ENCODE peak calls at places on chromosomes 3 and 15, in four cellular contexts. One of them, this sample, is unnamed.

GRCh38 chr3:193742628-193743027 is 149.6 kb downstream of the OPA1 start:
- DNase-seq in left lung: no peak
- DNase-seq in choroid plexus epithelial cell: no peak
- DNase-seq in H9: no peak
- DNase-seq in this sample: no peak

GRCh38 chr3:124791142-124791541 is 60.9 kb downstream of the UMPS start:
- DNase-seq in left lung: no peak
- DNase-seq in choroid plexus epithelial cell: no peak
- DNase-seq in H9: no peak
- DNase-seq in this sample: no peak

GRCh38 chr3:51968883-51969674 is 1.8 kb upstream of the PCBP4 start:
- DNase-seq in left lung: no peak
- DNase-seq in choroid plexus epithelial cell: no peak
- DNase-seq in H9: peak
- DNase-seq in this sample: no peak

GRCh38 chr15:67130673-67131601 is 65.5 kb downstream of the SMAD3 start:
- DNase-seq in left lung: no peak
- DNase-seq in choroid plexus epithelial cell: peak
- DNase-seq in H9: no peak
- DNase-seq in this sample: no peak

GRCh38 chr3:149134560-149134959 is 5.1 kb downstream of the HPS3 start:
- DNase-seq in left lung: no peak
- DNase-seq in choroid plexus epithelial cell: peak
- DNase-seq in H9: no peak
- DNase-seq in this sample: no peak

GRCh38 chr3:120587326-120587840 is 8.8 kb upstream of the NDUFB4 start:
- DNase-seq in left lung: no peak
- DNase-seq in choroid plexus epithelial cell: no peak
- DNase-seq in H9: no peak
- DNase-seq in this sample: no peak

GRCh38 chr15:38193496-38193895 is 59.1 kb upstream of the SPRED1 start:
- DNase-seq in left lung: no peak
- DNase-seq in choroid plexus epithelial cell: peak
- DNase-seq in H9: no peak
- DNase-seq in this sample: no peak

GRCh38 chr3:74537164-74537563 is 77.3 kb downstream of the CNTN3 start:
- DNase-seq in left lung: peak
- DNase-seq in choroid plexus epithelial cell: peak
- DNase-seq in H9: no peak
- DNase-seq in this sample: no peak

GRCh38 chr3:138381950-138382715 is 33.8 kb downstream of the MRAS start:
- DNase-seq in left lung: peak
- DNase-seq in choroid plexus epithelial cell: peak
- DNase-seq in H9: no peak
- DNase-seq in this sample: peak

GRCh38 chr3:183635107-183635430 is 354 bp upstream of the KLHL24 start:
- DNase-seq in left lung: no peak
- DNase-seq in choroid plexus epithelial cell: no peak
- DNase-seq in H9: no peak
- DNase-seq in this sample: no peak

GRCh38 chr3:47108546-47108945 is 55.4 kb downstream of the SETD2 start:
- DNase-seq in left lung: no peak
- DNase-seq in choroid plexus epithelial cell: peak
- DNase-seq in H9: peak
- DNase-seq in this sample: no peak

GRCh38 chr3:43218921-43219320 is 67.4 kb upstream of the SNRK start:
- DNase-seq in left lung: no peak
- DNase-seq in choroid plexus epithelial cell: no peak
- DNase-seq in H9: no peak
- DNase-seq in this sample: no peak

GRCh38 chr15:77409259-77410156 is 10.4 kb downstream of the PEAK1 start:
- DNase-seq in left lung: no peak
- DNase-seq in choroid plexus epithelial cell: peak
- DNase-seq in H9: no peak
- DNase-seq in this sample: no peak

GRCh38 chr3:138124188-138124587 is 8.0 kb downstream of the A4GNT start:
- DNase-seq in left lung: no peak
- DNase-seq in choroid plexus epithelial cell: no peak
- DNase-seq in H9: no peak
- DNase-seq in this sample: no peak

GRCh38 chr3:16064660-16065414 is 109.6 kb upstream of the GALNT15 start:
- DNase-seq in left lung: peak
- DNase-seq in choroid plexus epithelial cell: peak
- DNase-seq in H9: no peak
- DNase-seq in this sample: no peak

GRCh38 chr3:24145981-24146822 is 201.1 kb downstream of the NR1D2 start:
- DNase-seq in left lung: no peak
- DNase-seq in choroid plexus epithelial cell: peak
- DNase-seq in H9: no peak
- DNase-seq in this sample: no peak

GRCh38 chr3:187951452-187952190 is 202.3 kb upstream of the LPP start:
- DNase-seq in left lung: no peak
- DNase-seq in choroid plexus epithelial cell: no peak
- DNase-seq in H9: no peak
- DNase-seq in this sample: peak

GRCh38 chr3:120894285-120894684 is 13.7 kb upstream of the STXBP5L start:
- DNase-seq in left lung: no peak
- DNase-seq in choroid plexus epithelial cell: no peak
- DNase-seq in H9: no peak
- DNase-seq in this sample: no peak

GRCh38 chr3:73484656-73485248 is 140.0 kb downstream of the PDZRN3 start:
- DNase-seq in left lung: no peak
- DNase-seq in choroid plexus epithelial cell: no peak
- DNase-seq in H9: peak
- DNase-seq in this sample: no peak

GRCh38 chr15:55279746-55280351 is 9.8 kb downstream of the RAB27A start:
- DNase-seq in left lung: no peak
- DNase-seq in choroid plexus epithelial cell: peak
- DNase-seq in H9: no peak
- DNase-seq in this sample: peak

GRCh38 chr15:60626051-60626450 is 147.1 kb upstream of the ICE2 start:
- DNase-seq in left lung: no peak
- DNase-seq in choroid plexus epithelial cell: no peak
- DNase-seq in H9: no peak
- DNase-seq in this sample: no peak

GRCh38 chr3:183711516-183711915 is 13.9 kb downstream of the YEATS2 start:
- DNase-seq in left lung: no peak
- DNase-seq in choroid plexus epithelial cell: no peak
- DNase-seq in H9: no peak
- DNase-seq in this sample: no peak

GRCh38 chr15:42679285-42680141 is 57.4 kb downstream of the CDAN1 start:
- DNase-seq in left lung: no peak
- DNase-seq in choroid plexus epithelial cell: no peak
- DNase-seq in H9: no peak
- DNase-seq in this sample: no peak

GRCh38 chr15:27828721-27829120 is 270.4 kb downstream of the OCA2 start:
- DNase-seq in left lung: no peak
- DNase-seq in choroid plexus epithelial cell: peak
- DNase-seq in H9: no peak
- DNase-seq in this sample: no peak

GRCh38 chr15:86863226-86863915 is 783.7 kb downstream of the AGBL1 start:
- DNase-seq in left lung: no peak
- DNase-seq in choroid plexus epithelial cell: peak
- DNase-seq in H9: no peak
- DNase-seq in this sample: no peak

GRCh38 chr3:195853036-195853435 is 41.3 kb upstream of the MUC4 start:
- DNase-seq in left lung: no peak
- DNase-seq in choroid plexus epithelial cell: no peak
- DNase-seq in H9: no peak
- DNase-seq in this sample: no peak

GRCh38 chr3:195849322-195850074 is 37.8 kb upstream of the MUC4 start:
- DNase-seq in left lung: no peak
- DNase-seq in choroid plexus epithelial cell: no peak
- DNase-seq in H9: no peak
- DNase-seq in this sample: no peak

GRCh38 chr3:195847061-195847950 is 35.6 kb upstream of the MUC4 start:
- DNase-seq in left lung: no peak
- DNase-seq in choroid plexus epithelial cell: peak
- DNase-seq in H9: no peak
- DNase-seq in this sample: no peak

GRCh38 chr3:195853930-195854478 is 42.3 kb upstream of the MUC4 start:
- DNase-seq in left lung: no peak
- DNase-seq in choroid plexus epithelial cell: no peak
- DNase-seq in H9: no peak
- DNase-seq in this sample: no peak

DNA sequence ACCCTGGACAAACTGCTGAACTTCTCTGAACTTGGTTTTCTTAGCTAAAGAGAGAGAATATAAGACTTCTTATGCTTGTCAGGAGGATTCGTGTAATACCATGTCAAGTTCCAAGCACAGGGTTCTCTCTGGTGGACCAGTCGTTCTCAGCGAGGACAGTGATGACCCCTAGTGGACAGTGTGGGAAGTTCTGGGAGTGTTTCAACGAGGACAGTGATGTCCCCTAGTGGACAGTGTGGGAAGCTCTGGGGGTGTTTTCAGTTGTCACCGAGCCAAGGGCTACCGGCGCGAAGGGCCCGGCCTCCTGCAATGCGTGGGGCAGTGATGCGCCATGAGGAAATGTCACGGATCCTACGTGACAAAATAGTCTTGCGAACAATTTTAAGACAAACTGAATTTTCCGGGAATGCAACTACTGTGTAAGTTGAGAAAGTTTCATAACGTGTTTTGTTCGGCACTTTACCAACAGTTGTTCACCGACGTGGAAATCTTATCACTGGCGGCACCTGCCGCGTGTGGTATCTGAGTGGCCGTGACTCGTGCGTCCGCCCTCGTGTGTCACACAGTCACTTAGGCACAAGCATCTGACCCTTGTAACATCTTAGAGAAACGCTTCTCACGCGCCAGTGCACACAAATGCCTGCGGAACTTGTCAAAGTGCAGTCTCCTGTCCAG is 39.3 kb upstream of the MUC4 start:
- DNase-seq in left lung: peak
- DNase-seq in choroid plexus epithelial cell: peak
- DNase-seq in H9: peak
- DNase-seq in this sample: peak
- TF ChIP-seq CTCF in left lung: peak
- TF ChIP-seq CTCF in choroid plexus epithelial cell: peak
- TF ChIP-seq CTCF in H9: peak
- TF ChIP-seq CTCF in this sample: peak

GRCh38 chr3:191051037-191051436 is 148.0 kb upstream of the OSTN start:
- DNase-seq in left lung: no peak
- DNase-seq in choroid plexus epithelial cell: peak
- DNase-seq in H9: no peak
- DNase-seq in this sample: no peak
- TF ChIP-seq CTCF in left lung: peak
- TF ChIP-seq CTCF in choroid plexus epithelial cell: peak
- TF ChIP-seq CTCF in H9: peak
- TF ChIP-seq CTCF in this sample: no peak

DNA sequence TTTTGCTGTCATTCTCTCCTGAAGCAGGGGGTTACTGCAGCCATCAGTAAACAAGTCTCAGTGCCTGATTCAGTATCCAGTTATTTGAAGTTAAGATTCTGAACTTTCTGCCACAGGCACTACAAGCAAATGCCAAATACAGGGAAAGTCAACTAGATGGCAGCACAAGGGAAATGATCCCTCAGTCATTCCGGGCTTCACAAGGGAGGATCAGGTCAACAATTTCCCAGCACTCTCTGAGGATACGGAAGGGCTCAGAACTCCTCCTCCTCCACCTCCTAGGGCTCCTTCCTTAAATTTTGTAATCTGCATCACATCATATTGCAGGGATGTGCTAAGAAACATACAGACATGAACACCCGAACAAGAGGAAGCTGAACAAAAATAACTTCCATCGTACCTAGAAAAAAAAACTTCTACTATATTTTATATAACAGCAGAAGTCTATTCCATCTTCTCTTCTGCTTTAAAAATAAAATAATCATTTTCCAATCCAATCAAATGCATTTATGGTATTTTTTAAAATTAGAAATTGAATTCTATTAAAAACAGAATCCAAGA is 187.1 kb downstream of the FMN1 start:
- DNase-seq in left lung: no peak
- DNase-seq in choroid plexus epithelial cell: peak
- DNase-seq in H9: peak
- DNase-seq in this sample: no peak
- TF ChIP-seq CTCF in left lung: no peak
- TF ChIP-seq CTCF in choroid plexus epithelial cell: peak
- TF ChIP-seq CTCF in H9: peak
- TF ChIP-seq CTCF in this sample: no peak

GRCh38 chr15:53978248-53978906 is at the start of gene UNC13C:
- DNase-seq in left lung: peak
- DNase-seq in choroid plexus epithelial cell: no peak
- DNase-seq in H9: peak
- DNase-seq in this sample: no peak
- TF ChIP-seq CTCF in left lung: no peak
- TF ChIP-seq CTCF in choroid plexus epithelial cell: no peak
- TF ChIP-seq CTCF in H9: peak
- TF ChIP-seq CTCF in this sample: no peak

DNA sequence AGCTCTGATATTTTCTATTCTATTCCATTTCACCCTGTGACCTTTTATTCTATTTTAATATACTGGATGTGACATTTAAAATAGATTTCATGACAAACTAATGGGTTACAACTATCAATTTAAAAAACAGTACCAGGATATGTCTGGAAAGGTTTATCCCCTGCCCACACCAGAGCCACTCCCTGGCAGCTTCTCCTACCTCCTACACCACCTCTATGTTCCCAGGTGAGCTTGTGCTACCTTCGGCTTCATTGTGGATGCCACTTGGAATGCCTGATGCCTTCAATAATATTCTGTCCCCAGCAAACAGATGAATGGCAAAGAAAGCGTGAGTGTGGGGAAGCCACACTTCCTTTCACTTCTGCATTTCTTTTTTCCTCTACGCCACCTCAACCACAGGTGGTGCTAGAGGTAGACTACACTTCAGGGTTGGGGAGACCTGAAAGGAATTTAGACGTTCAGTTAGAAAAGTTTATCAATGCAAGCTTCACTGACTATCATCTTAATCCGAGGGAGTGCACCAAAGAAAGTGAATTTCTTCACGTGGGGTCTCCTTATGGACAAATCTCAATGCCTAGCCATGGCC is 213.0 kb downstream of the SSR3 start:
- DNase-seq in left lung: no peak
- DNase-seq in choroid plexus epithelial cell: no peak
- DNase-seq in H9: no peak
- DNase-seq in this sample: no peak
- TF ChIP-seq CTCF in left lung: no peak
- TF ChIP-seq CTCF in choroid plexus epithelial cell: no peak
- TF ChIP-seq CTCF in H9: peak
- TF ChIP-seq CTCF in this sample: no peak

GRCh38 chr3:30628931-30629590 is 22.7 kb downstream of the TGFBR2 start:
- DNase-seq in left lung: no peak
- DNase-seq in choroid plexus epithelial cell: peak
- DNase-seq in H9: no peak
- DNase-seq in this sample: peak
- TF ChIP-seq CTCF in left lung: peak
- TF ChIP-seq CTCF in choroid plexus epithelial cell: peak
- TF ChIP-seq CTCF in H9: peak
- TF ChIP-seq CTCF in this sample: peak

GRCh38 chr3:9399746-9400145 is 2.3 kb downstream of the SETD5 start:
- DNase-seq in left lung: peak
- DNase-seq in choroid plexus epithelial cell: peak
- DNase-seq in H9: peak
- DNase-seq in this sample: no peak
- TF ChIP-seq CTCF in left lung: no peak
- TF ChIP-seq CTCF in choroid plexus epithelial cell: peak
- TF ChIP-seq CTCF in H9: no peak
- TF ChIP-seq CTCF in this sample: no peak